ENCODE peak calls at places on chromosomes 6 and 20, in eight cellular contexts. L, E, T, J, W, M, X and Q are unnamed samples.

GRCh38 chr6:38612386-38612965 is 27.3 kb downstream of the BTBD9 start:
- DNase-seq in L (no peak), E (no peak), T (no peak), J (no peak), W (no peak), M (no peak), X (peak), Q (no peak)

GRCh38 chr20:38290829-38291581 is 13.0 kb upstream of the BPI start:
- DNase-seq in L (peak), E (peak), T (no peak), J (no peak), W (peak), M (peak), X (peak), Q (peak)

GRCh38 chr20:37276494-37277252 is 12.8 kb upstream of the MANBAL start:
- DNase-seq in L (no peak), E (no peak), T (no peak), J (no peak), W (peak), M (no peak), X (peak), Q (peak)

GRCh38 chr6:32176476-32177181 is 745 bp upstream of the AGPAT1 start:
- DNase-seq in L (no peak), E (no peak), T (no peak), J (no peak), W (no peak), M (peak), X (no peak), Q (no peak)

GRCh38 chr6:140252099-140252498 is 877.7 kb upstream of the CITED2 start:
- DNase-seq in L (no peak), E (no peak), T (no peak), J (no peak), W (no peak), M (no peak), X (no peak), Q (no peak)

GRCh38 chr6:5050009-5050408 is 35.1 kb upstream of the PPP1R3G start:
- DNase-seq in L (no peak), E (no peak), T (no peak), J (no peak), W (no peak), M (no peak), X (no peak), Q (no peak)

GRCh38 chr20:46253391-46253790 is 54.9 kb downstream of the CDH22 start:
- DNase-seq in L (peak), E (peak), T (no peak), J (peak), W (peak), M (no peak), X (no peak), Q (peak)

GRCh38 chr20:18628330-18628941 is 40.6 kb downstream of the DTD1 start:
- DNase-seq in L (peak), E (peak), T (no peak), J (no peak), W (peak), M (no peak), X (no peak), Q (peak)

GRCh38 chr6:3011592-3011991 is 11.9 kb downstream of the NQO2 start:
- DNase-seq in L (no peak), E (no peak), T (no peak), J (no peak), W (no peak), M (no peak), X (no peak), Q (no peak)

GRCh38 chr6:109381007-109381746 is 1.1 kb downstream of the CD164 start:
- DNase-seq in L (no peak), E (peak), T (no peak), J (no peak), W (no peak), M (no peak), X (peak), Q (peak)

GRCh38 chr6:168371635-168371988 is 52.0 kb upstream of the DACT2 start:
- DNase-seq in L (no peak), E (no peak), T (no peak), J (no peak), W (no peak), M (no peak), X (no peak), Q (no peak)

GRCh38 chr6:89035252-89036106 is 45.1 kb upstream of the PNRC1 start:
- DNase-seq in L (no peak), E (no peak), T (no peak), J (no peak), W (peak), M (peak), X (peak), Q (no peak)

GRCh38 chr20:55166063-55166462 is 690.7 kb downstream of the DOK5 start:
- DNase-seq in L (peak), E (no peak), T (no peak), J (no peak), W (no peak), M (no peak), X (no peak), Q (no peak)

GRCh38 chr6:108651781-108652227 is 91.1 kb downstream of the FOXO3 start:
- DNase-seq in L (no peak), E (no peak), T (no peak), J (no peak), W (no peak), M (no peak), X (no peak), Q (no peak)

GRCh38 chr20:20668639-20669038 is 43.8 kb downstream of the RALGAPA2 start:
- DNase-seq in L (no peak), E (no peak), T (peak), J (no peak), W (no peak), M (no peak), X (no peak), Q (no peak)

GRCh38 chr20:63369024-63369530 is 7.9 kb upstream of the CHRNA4 start:
- DNase-seq in L (no peak), E (no peak), T (no peak), J (no peak), W (no peak), M (no peak), X (no peak), Q (no peak)

GRCh38 chr6:75852721-75853120 is 103.7 kb downstream of the MYO6 start:
- DNase-seq in L (no peak), E (no peak), T (no peak), J (no peak), W (no peak), M (no peak), X (peak), Q (no peak)

GRCh38 chr20:58546756-58547526 is 31.7 kb upstream of the APCDD1L start:
- DNase-seq in L (no peak), E (no peak), T (no peak), J (no peak), W (no peak), M (no peak), X (no peak), Q (peak)

DNA sequence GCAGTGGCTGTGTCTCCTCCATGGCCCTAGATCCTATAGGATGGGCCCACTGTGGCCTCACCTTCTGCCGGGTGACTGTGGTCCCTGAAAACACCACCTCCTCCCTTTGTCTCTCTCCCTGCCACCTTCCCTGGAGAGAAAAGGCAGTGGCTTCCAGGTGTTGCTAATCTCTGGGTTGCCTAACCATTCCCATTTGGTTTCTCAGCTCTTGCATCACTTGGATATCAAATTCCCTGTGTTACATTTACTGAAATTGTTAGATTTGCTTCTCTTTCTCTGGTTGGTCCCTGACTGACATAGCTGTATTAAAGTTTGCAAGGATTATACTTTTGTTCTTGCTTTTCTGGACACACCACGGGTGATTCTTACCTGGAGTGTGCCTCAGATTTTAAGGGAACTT is 9.3 kb upstream of the ZFP64 start:
- DNase-seq in L (no peak), E (no peak), T (no peak), J (no peak), W (no peak), M (no peak), X (no peak), Q (no peak)
- TF ChIP-seq POLR2AphosphoS5 in L (no peak), E (no peak), T (no peak), J (no peak), W (no peak), M (no peak), X (no peak), Q (no peak)

DNA sequence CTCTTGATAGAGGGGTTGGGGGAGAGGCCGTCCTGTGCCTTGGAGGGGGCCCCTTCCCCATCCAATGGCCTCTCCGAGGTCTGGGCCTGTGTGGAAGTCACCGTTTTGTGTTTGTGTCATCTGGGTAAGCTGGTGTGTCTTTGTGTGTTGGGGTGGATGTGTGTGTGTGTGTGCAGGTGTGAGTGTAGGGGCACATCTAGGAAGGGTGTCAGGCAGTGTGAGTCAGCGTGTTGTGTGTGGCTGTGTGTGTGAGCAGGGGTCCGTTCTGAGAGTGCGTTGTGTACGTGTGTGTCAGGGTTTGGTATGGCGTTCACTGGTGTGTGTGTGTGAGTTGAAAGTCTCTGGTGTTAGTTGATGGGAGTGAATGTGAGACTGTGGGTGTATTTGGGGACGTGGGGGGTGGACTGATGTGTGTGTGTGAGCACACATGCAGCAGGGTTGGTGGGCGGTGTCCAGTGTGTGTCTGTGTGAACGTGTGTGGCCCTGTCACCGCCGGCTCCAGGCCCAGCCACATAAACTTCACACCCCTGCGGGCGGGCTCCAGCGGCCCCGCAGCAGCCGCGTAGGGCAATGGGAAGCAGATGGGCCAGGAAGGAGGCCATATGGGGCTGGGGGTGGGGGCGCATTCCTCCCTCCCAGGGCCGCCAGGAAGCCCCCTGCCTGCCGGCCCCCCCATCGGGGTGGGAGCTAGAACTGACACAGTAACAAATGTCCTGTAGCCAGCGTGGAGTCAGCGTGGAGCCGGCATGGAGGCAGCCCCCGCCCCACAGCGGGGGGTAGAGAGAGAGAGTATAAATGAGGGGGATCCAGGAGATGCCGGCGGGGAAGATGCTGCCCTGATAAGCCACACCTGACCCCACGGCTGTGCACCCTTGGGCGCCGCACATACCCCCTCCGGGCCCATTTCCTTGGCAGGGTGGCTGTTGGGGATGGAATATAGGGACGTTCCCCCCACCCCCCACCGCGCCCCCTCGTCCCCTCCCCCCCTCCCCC is 32.1 kb downstream of the SNAI1 start:
- DNase-seq in L (no peak), E (peak), T (no peak), J (no peak), W (no peak), M (no peak), X (no peak), Q (peak)
- H3K4me3 ChIP-seq in L (no peak), E (no peak), T (no peak), J (no peak), W (no peak), M (no peak), X (no peak), Q (no peak)

GRCh38 chr20:32588040-32588439 is 2.9 kb upstream of the NOL4L start:
- DNase-seq in L (no peak), E (no peak), T (no peak), J (no peak), W (no peak), M (no peak), X (no peak), Q (no peak)

GRCh38 chr20:32589256-32589655 is 4.1 kb upstream of the NOL4L start:
- DNase-seq in L (no peak), E (no peak), T (no peak), J (no peak), W (no peak), M (no peak), X (no peak), Q (no peak)

GRCh38 chr20:32586291-32586690 is 1.2 kb upstream of the NOL4L start:
- DNase-seq in L (no peak), E (no peak), T (no peak), J (no peak), W (no peak), M (no peak), X (no peak), Q (no peak)

GRCh38 chr20:32592022-32592421 is 6.9 kb upstream of the NOL4L start:
- DNase-seq in L (no peak), E (no peak), T (no peak), J (no peak), W (no peak), M (no peak), X (no peak), Q (no peak)

DNA sequence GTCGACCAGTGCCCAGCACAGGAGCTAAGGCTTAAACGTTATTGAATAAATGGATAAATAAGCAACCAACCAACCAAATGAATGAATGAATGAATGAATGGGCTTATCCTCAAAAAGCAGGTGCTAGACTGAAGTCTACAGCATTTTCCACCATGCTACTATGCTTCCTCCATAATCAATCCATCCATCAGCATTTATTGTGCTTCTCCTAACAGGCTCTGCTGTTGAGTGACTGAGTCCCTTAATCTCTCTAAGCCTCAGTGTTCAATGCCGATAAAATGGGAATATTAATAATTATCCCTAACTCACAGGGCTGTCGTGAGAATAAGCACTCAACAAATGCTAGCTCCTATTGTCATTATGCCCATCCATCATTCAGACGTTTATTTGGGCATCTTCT is 4.6 kb upstream of the NOL4L start:
- DNase-seq in L (no peak), E (no peak), T (no peak), J (no peak), W (no peak), M (no peak), X (no peak), Q (no peak)
- H3K4me2 ChIP-seq in L (no peak), E (no peak), T (no peak), J (peak), W (no peak), M (no peak), X (no peak), Q (no peak)

GRCh38 chr6:9938801-9939200 is 476.1 kb downstream of the TFAP2A start:
- DNase-seq in L (no peak), E (no peak), T (no peak), J (no peak), W (no peak), M (no peak), X (no peak), Q (no peak)

GRCh38 chr6:9933674-9934073 is 481.2 kb downstream of the TFAP2A start:
- DNase-seq in L (no peak), E (no peak), T (no peak), J (no peak), W (no peak), M (no peak), X (no peak), Q (no peak)
- TF ChIP-seq POLR2AphosphoS5 in L (no peak), E (no peak), T (no peak), J (no peak), W (no peak), M (no peak), X (no peak), Q (no peak)